ENCODE peak calls at places on chromosomes 16 and 17, in six cellular contexts. Z is right atrium auricular region, F is IMR-90, N is body of pancreas, T is MM.1S, B is pancreas. K is an unnamed sample. For H3K4me1, the result is how much of the 10 kb centered on the place peaks cover.

GRCh38 chr16:14196011-14196410 is 124.9 kb downstream of the MRTFB start:
- DNase-seq in N (no peak), B (no peak), T (no peak), F (peak), Z (no peak), K (no peak)

GRCh38 chr17:57551321-57552079 is 193.6 kb downstream of the CCDC182 start:
- DNase-seq in Z (no peak), T (peak), B (no peak), F (no peak), N (no peak), K (peak)

GRCh38 chr16:56337131-56337857 is 88.1 kb downstream of the AMFR start:
- DNase-seq in N (no peak), T (no peak), F (no peak), Z (no peak), B (no peak), K (peak)

GRCh38 chr16:69448470-69449193 is 24.2 kb downstream of the CYB5B start:
- DNase-seq in Z (no peak), N (peak), T (no peak), F (peak), B (no peak), K (peak)

GRCh38 chr17:47707056-47707791 is 13.3 kb downstream of the TBKBP1 start:
- DNase-seq in T (no peak), F (peak), Z (no peak), B (no peak), N (no peak), K (peak)

GRCh38 chr17:80829166-80829813 is 162.4 kb upstream of the CHMP6 start:
- DNase-seq in B (no peak), F (no peak), Z (no peak), T (no peak), N (no peak), K (no peak)

GRCh38 chr17:57999496-58000017 is 7.5 kb downstream of the SRSF1 start:
- DNase-seq in F (peak), T (peak), Z (no peak), N (no peak), B (no peak), K (no peak)

GRCh38 chr17:47297661-47298400 is 25.9 kb upstream of the EFCAB13 start:
- DNase-seq in Z (no peak), T (no peak), B (no peak), F (no peak), N (no peak), K (no peak)

GRCh38 chr17:4040784-4041183 is 76.5 kb upstream of the ATP2A3 start:
- DNase-seq in Z (no peak), B (no peak), N (no peak), F (no peak), T (no peak), K (no peak)

GRCh38 chr16:4680673-4681470 is 12.5 kb upstream of the NUDT16L1 start:
- DNase-seq in B (no peak), N (no peak), Z (no peak), F (no peak), T (no peak), K (no peak)

GRCh38 chr17:40803617-40804082 is 3.9 kb upstream of the KRT28 start:
- DNase-seq in B (peak), F (peak), Z (peak), N (peak), T (peak), K (peak)

GRCh38 chr17:77609553-77610517 is 348.7 kb upstream of the TNRC6C start:
- DNase-seq in T (peak), F (no peak), B (no peak), N (peak), Z (no peak), K (no peak)

GRCh38 chr17:40596261-40596919 is 31.1 kb upstream of the CCR7 start:
- DNase-seq in F (peak), B (no peak), N (no peak), Z (peak), T (no peak), K (no peak)

GRCh38 chr17:47889734-47890529 is 6.1 kb upstream of the SP2 start:
- DNase-seq in Z (peak), T (peak), F (peak), N (peak), B (peak), K (peak)

GRCh38 chr16:15427648-15428239 is 6.6 kb upstream of the BMERB1 start:
- DNase-seq in B (peak), N (peak), T (no peak), F (peak), Z (peak), K (peak)

GRCh38 chr16:53224932-53225533 is 170.2 kb downstream of the CHD9 start:
- DNase-seq in N (no peak), F (peak), B (no peak), T (peak), Z (no peak), K (no peak)

GRCh38 chr16:54411555-54411954 is 125.0 kb upstream of the IRX3 start:
- DNase-seq in B (no peak), T (no peak), N (no peak), F (no peak), Z (peak), K (peak)

GRCh38 chr17:73305845-73306836 is 5.7 kb downstream of the CDC42EP4 start:
- DNase-seq in B (no peak), F (no peak), Z (no peak), N (no peak), T (no peak), K (no peak)

GRCh38 chr17:7997186-7997585 is 5.2 kb upstream of the GUCY2D start:
- DNase-seq in N (peak), Z (no peak), F (peak), T (peak), B (peak), K (peak)

GRCh38 chr16:25925466-25925865 is 233.7 kb downstream of the HS3ST4 start:
- DNase-seq in N (no peak), F (no peak), Z (no peak), B (no peak), T (no peak), K (no peak)

GRCh38 chr16:28883221-28883996 is 5.1 kb downstream of the ATP2A1 start:
- DNase-seq in Z (no peak), F (no peak), B (no peak), N (no peak), T (no peak), K (no peak)

GRCh38 chr17:82648761-82649474 is 674 bp upstream of the WDR45B start:
- DNase-seq in T (no peak), Z (peak), F (no peak), N (peak), B (peak), K (peak)

GRCh38 chr17:34650361-34650760 is 71.0 kb downstream of the TMEM132E start:
- DNase-seq in N (no peak), F (no peak), B (no peak), T (no peak), Z (no peak), K (no peak)

GRCh38 chr17:77527394-77527793 is 386.6 kb downstream of the SEC14L1 start:
- DNase-seq in T (no peak), F (no peak), Z (no peak), B (no peak), N (no peak), K (no peak)

GRCh38 chr16:68737730-68738590 is 868 bp downstream of the CDH1 start:
- DNase-seq in T (no peak), Z (no peak), F (no peak), B (peak), N (peak), K (peak)

GRCh38 chr17:80220709-80221215 is 535 bp downstream of the SLC26A11 start:
- DNase-seq in Z (no peak), N (peak), F (no peak), T (no peak), B (no peak), K (peak)

GRCh38 chr17:13003454-13003851 is 14.4 kb downstream of the ELAC2 start:
- DNase-seq in Z (no peak), T (no peak), N (no peak), F (no peak), B (no peak), K (no peak)

GRCh38 chr17:78144146-78144719 is 2.0 kb upstream of the C17orf99 start:
- DNase-seq in N (peak), T (peak), F (peak), B (peak), Z (peak), K (peak)

GRCh38 chr17:7383742-7384488 is 3.0 kb downstream of the TNK1 start:
- DNase-seq in T (peak), N (no peak), F (peak), Z (no peak), B (no peak), K (peak)

GRCh38 chr16:30399435-30400186 is 4.4 kb downstream of the ZNF48 start:
- DNase-seq in T (no peak), N (no peak), B (no peak), Z (no peak), F (no peak), K (no peak)

GRCh38 chr17:19378416-19379293 is at the start of gene MAPK7:
- DNase-seq in T (no peak), N (no peak), B (no peak), Z (no peak), F (no peak), K (no peak)

GRCh38 chr17:14321980-14322776 is 21.3 kb downstream of the HS3ST3B1 start:
- DNase-seq in B (no peak), N (no peak), Z (no peak), T (no peak), F (no peak), K (no peak)

GRCh38 chr16:11565665-11566064 is 21.1 kb downstream of the LITAF start:
- DNase-seq in Z (no peak), B (no peak), T (no peak), N (no peak), F (no peak), K (no peak)

GRCh38 chr17:6366144-6366755 is 68.7 kb downstream of the AIPL1 start:
- DNase-seq in T (no peak), F (peak), Z (no peak), B (no peak), N (peak), K (no peak)

GRCh38 chr17:75612906-75613626 is 20.2 kb upstream of the SMIM5 start:
- DNase-seq in F (no peak), Z (no peak), N (no peak), T (no peak), B (no peak), K (no peak)

GRCh38 chr17:75614556-75615270 is 18.5 kb upstream of the SMIM5 start:
- DNase-seq in F (no peak), B (no peak), N (no peak), Z (no peak), T (no peak), K (no peak)

GRCh38 chr17:75614006-75614405 is 19.2 kb upstream of the SMIM5 start:
- DNase-seq in Z (no peak), N (no peak), B (no peak), F (no peak), T (no peak), K (no peak)

GRCh38 chr17:75610103-75610984 is 22.7 kb downstream of the MYO15B start:
- DNase-seq in F (no peak), T (no peak), Z (no peak), B (no peak), N (no peak), K (peak)

DNA sequence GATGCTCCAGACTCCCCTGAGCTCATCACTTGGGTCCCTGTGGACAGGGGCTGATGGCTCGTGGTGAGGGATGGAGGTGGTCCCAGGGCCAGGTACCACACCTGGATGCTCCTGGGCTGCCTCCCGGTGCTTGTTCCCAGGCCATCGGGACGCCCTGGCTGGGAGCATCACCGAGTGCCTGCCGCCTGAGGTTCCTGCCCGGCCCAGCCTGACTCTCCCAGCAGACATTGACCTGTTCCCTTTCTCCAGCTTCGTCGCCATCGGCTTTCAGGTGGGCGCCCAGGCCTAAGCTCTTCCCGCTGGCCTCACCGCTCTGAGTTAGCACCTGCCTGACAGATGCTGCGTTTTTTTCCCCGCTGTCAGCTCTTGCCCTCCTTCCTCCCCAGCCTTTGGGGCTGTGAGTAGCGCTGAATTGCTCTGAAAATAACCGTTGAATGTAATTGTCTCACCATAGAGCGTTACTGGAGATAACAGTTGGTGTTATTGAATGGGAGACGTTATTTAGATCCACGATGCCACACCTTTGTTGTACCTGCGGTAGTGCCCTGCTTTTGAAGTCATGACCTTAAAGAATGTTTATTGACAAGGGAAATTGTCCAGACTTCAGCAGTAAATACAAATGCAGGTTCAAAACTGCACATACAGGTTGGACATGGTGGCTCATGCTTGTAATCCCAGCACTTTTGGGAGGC is 21.3 kb upstream of the SMIM5 start:
- DNase-seq in F (no peak), T (no peak), B (no peak), N (no peak), Z (no peak), K (no peak)
- H3K4me3 ChIP-seq in F (no peak), T (no peak), B (no peak), N (no peak), Z (no peak), K (peak)

GRCh38 chr17:31511583-31511982 is 120.1 kb downstream of the RAB11FIP4 start:
- DNase-seq in N (no peak), Z (no peak), B (no peak), T (no peak), F (no peak), K (no peak)
- H3K4me1 ChIP-seq in N (under half), Z (under half), B (under half), T (under half), F (under half), K (under half)

DNA sequence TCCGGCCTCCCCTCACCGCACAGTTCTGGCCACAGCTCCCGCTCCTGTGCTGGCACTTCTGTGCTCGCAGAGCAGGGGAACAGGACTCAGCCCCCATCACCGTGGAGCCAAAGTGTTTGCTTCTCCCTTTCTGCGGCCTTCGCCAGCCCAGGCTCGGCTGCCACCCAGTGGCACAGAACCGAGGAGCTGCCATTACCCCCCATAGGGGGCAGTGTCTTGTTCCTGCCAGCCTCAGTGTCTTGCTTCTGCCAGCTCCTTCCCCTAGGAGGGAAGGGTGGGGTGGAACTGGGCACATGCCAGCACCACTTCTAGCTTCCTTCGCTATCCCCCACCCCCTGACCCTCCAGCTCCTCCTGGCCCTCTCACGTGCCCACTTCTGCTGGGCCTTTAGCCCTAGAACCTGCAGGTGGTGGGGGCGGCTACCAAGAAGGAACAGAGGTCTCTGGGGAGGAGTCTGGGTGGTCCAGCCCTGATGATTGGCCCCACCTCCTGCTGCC is 645 bp upstream of the ELMO3 start:
- DNase-seq in T (no peak), F (peak), B (peak), Z (no peak), N (peak), K (peak)
- H3K4me3 ChIP-seq in T (no peak), F (no peak), B (peak), Z (no peak), N (no peak), K (no peak)

GRCh38 chr17:16191604-16192003 is 23.7 kb downstream of the NCOR1 start:
- DNase-seq in T (no peak), Z (no peak), B (no peak), N (no peak), F (no peak), K (no peak)

GRCh38 chr17:16199093-16199492 is 16.2 kb downstream of the NCOR1 start:
- DNase-seq in F (peak), N (no peak), T (no peak), B (no peak), Z (no peak), K (no peak)

GRCh38 chr17:16197276-16197675 is 18.1 kb downstream of the NCOR1 start:
- DNase-seq in B (no peak), Z (no peak), N (no peak), F (peak), T (no peak), K (no peak)
- H3K4me1 ChIP-seq in B (under half), Z (under half), N (under half), F (under half), T (under half), K (under half)

DNA sequence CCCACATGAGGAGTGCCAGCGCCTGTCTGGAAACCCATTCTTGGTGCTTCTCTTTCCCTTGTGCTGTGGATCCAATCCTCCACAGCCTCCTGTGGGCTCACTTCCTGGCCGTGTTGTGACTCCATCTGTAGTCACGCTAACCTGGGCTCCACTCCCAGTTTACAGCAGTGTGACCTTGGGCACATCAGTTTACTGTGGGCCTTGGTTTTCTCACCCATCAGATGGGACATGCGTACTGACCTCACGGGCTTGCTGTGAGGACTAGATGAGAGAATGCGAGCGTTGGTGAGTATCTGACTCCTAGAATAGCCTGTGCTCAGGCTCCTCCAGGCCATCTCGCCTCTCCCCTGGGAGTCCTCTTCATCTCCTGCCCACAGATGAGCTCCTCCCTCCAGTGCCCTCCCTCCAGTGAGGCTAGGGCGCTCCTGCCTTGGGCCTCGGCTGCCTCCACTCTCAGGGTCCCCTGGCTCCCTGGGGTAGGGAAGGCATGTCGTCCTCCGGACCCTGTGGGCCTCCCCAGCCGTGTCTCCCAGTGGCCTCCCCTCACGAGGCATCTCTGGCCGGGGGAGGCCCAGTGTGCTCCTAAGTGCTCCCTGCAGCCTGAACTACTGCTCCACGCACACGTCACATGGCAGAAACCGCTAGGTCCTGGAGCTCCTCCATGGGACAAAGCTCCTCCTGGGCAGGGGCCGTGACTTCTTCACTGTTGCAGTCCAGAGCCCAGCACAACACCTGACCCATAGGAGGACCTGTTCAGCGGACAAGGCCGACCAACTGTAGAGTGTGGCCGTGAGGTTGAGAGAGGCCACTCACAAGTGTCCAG is 5.2 kb upstream of the FOXJ1 start:
- DNase-seq in T (no peak), N (no peak), B (no peak), Z (no peak), F (peak), K (no peak)
- H3K4me3 ChIP-seq in T (peak), N (no peak), B (no peak), Z (no peak), F (no peak), K (no peak)